ENCODE peak calls at places on chromosomes 3 and 15, in seven cellular contexts. I is CD8-positive, alpha-beta memory T cell; A is adrenal gland; F is HCT116; U is psoas muscle; T is naive thymus-derived CD4-positive, alpha-beta T cell; D is RWPE2. Q is an unnamed sample.

GRCh38 chr3:115937054-115937453 is 313.7 kb downstream of the GAP43 start:
- DNase-seq in I (no peak), A (no peak), F (no peak), U (no peak), T (no peak), D (no peak), Q (no peak)

GRCh38 chr15:41772720-41773331 is 1.5 kb upstream of the MAPKBP1 start:
- DNase-seq in I (peak; percentile 40), A (peak; percentile 64), F (peak; percentile 49), U (no peak), T (peak; percentile 69), D (no peak), Q (no peak)

GRCh38 chr3:43161684-43162512 is 56.0 kb upstream of the POMGNT2 start:
- DNase-seq in I (no peak), A (no peak), F (no peak), U (no peak), T (peak; percentile 61), D (no peak), Q (no peak)

GRCh38 chr3:193599393-193599792 is 6.4 kb downstream of the OPA1 start:
- DNase-seq in I (no peak), A (no peak), F (no peak), U (no peak), T (no peak), D (no peak), Q (no peak)

GRCh38 chr3:102165367-102165766 is 269.4 kb upstream of the ZPLD1 start:
- DNase-seq in I (no peak), A (no peak), F (no peak), U (no peak), T (no peak), D (no peak), Q (no peak)

GRCh38 chr3:113136071-113136470 is 75.3 kb upstream of the BOC start:
- DNase-seq in I (no peak), A (no peak), F (peak; percentile 16), U (no peak), T (no peak), D (no peak), Q (no peak)

GRCh38 chr3:197026481-197026866 is 3.1 kb downstream of the MELTF start:
- DNase-seq in I (no peak), A (no peak), F (no peak), U (no peak), T (no peak), D (peak; percentile 46), Q (no peak)

GRCh38 chr15:90654233-90655124 is 62.7 kb upstream of the BLM start:
- DNase-seq in I (no peak), A (peak; percentile 43), F (no peak), U (no peak), T (no peak), D (peak; percentile 34), Q (no peak)

GRCh38 chr3:33061782-33062181 is 35.2 kb downstream of the GLB1 start:
- DNase-seq in I (no peak), A (no peak), F (no peak), U (no peak), T (no peak), D (no peak), Q (no peak)

GRCh38 chr3:193805448-193805847 is 212.4 kb downstream of the OPA1 start:
- DNase-seq in I (no peak), A (peak; percentile 89), F (peak; percentile 77), U (peak; percentile 76), T (no peak), D (peak; percentile 98), Q (peak; percentile 92)

GRCh38 chr15:100059094-100059493 is 282.7 kb downstream of the ADAMTS17 start:
- DNase-seq in I (no peak), A (no peak), F (no peak), U (no peak), T (no peak), D (no peak), Q (no peak)

DNA sequence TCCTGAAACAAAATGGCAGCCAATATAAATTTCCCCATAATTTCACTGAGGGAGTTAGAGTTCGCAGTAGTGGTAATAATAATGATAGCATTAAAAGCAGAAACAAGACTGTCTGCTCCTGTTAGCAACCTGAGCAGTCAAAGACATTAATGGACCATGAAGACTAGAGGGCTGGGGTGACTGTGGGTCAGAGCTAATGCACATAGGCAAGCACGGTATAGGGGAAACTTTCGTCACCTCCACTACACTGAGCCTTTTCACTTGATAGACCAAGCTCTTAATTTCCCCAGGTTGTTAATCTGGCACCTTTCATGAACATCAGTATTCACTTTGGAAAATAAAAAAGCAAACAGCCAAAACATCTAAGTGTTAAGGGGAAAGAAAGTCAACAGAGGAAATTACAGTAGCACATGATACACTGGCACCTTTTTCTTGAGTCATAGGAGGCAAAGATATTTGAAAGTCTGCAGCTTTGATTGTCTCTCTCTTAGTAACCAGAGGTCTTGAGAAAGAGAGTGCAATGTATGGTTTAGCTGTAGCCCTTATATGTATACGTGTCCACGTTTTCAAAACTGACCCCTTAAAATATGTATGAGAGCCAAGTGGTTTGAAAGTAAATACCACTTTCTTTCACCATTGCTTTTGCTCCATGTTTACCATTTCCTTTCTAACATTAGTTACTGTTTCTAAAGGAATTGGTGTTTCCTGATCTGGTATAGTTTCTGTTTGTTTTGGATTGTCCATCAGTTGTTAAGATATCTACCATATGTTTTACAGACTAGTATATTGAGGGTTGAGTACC is 104.8 kb downstream of the FILIP1L start:
- DNase-seq in I (no peak), A (no peak), F (no peak), U (no peak), T (no peak), D (no peak), Q (no peak)
- H3K27ac ChIP-seq in I (no peak overlapping the region), A (no peak overlapping the region), F (no peak overlapping the region), U (peak overlapping the region; percentile 38), T (no peak overlapping the region), D (no peak overlapping the region), Q (no peak overlapping the region)

DNA sequence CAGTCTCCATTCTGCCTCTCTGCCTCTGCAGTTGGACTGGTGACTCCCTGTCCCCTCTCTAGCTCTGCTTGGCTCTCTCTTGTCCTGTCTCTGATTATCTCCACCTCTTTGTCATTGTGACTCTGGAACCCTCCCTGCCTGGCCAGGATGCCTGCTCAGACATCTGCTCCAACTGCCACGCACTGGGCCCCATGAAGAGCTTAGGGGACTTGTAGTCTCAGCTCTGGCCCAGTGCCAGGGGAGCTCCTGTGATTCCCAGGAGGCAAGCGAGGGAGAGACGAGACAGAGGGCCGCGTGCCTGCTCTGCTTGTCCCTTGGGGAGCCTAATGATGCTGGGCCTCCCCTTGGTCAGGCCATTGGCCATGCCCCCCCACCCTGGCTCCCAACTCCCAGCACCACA is 26.2 kb upstream of the RPL29 start:
- DNase-seq in I (no peak), A (peak; percentile 51), F (no peak), U (peak; percentile 59), T (no peak), D (no peak), Q (no peak)
- H3K27ac ChIP-seq in I (no peak overlapping the region), A (peak overlapping the region; percentile 84), F (no peak overlapping the region), U (peak overlapping the region; percentile 92), T (no peak overlapping the region), D (no peak overlapping the region), Q (no peak overlapping the region)

GRCh38 chr15:39096608-39097007 is 484.3 kb upstream of the THBS1 start:
- DNase-seq in I (no peak), A (no peak), F (no peak), U (no peak), T (no peak), D (no peak), Q (no peak)

GRCh38 chr15:39102431-39102830 is 478.4 kb upstream of the THBS1 start:
- DNase-seq in I (no peak), A (no peak), F (no peak), U (no peak), T (no peak), D (no peak), Q (no peak)

GRCh38 chr15:39095218-39095879 is 485.5 kb upstream of the THBS1 start:
- DNase-seq in I (no peak), A (no peak), F (no peak), U (no peak), T (no peak), D (no peak), Q (no peak)

GRCh38 chr15:39100106-39100505 is 480.8 kb upstream of the THBS1 start:
- DNase-seq in I (no peak), A (no peak), F (no peak), U (no peak), T (no peak), D (no peak), Q (no peak)

GRCh38 chr15:39099524-39099923 is 481.4 kb upstream of the THBS1 start:
- DNase-seq in I (no peak), A (no peak), F (no peak), U (no peak), T (no peak), D (no peak), Q (no peak)
- H3K27ac ChIP-seq in I (no peak overlapping the region), A (no peak overlapping the region), F (no peak overlapping the region), U (no peak overlapping the region), T (no peak overlapping the region), D (no peak overlapping the region), Q (no peak overlapping the region)

GRCh38 chr15:64942356-64942755 is 30.7 kb downstream of the ANKDD1A start:
- DNase-seq in I (no peak), A (no peak), F (no peak), U (no peak), T (no peak), D (no peak), Q (no peak)
- H3K27ac ChIP-seq in I (no peak overlapping the region), A (no peak overlapping the region), F (no peak overlapping the region), U (no peak overlapping the region), T (no peak overlapping the region), D (no peak overlapping the region), Q (no peak overlapping the region)

DNA sequence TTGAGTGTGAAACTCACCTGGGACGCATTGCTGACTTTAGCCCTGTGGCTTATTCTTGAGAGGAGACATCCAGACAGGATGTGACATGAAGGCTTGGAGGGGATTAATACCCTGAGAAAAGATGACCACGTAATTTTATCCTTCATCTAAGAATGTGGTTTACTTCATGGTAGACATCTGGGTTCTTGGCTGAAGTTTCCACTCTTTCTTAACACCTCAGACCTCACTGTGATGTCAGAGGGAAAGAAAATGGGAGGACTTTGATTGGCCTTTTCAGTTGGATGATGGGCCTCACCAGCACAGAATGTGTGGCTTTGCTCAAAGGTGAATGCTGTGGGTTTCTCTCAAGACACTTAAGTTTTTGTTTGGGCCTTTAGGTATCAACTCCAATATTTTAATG is 16.5 kb downstream of the GORASP1 start:
- DNase-seq in I (no peak), A (no peak), F (no peak), U (no peak), T (no peak), D (no peak), Q (no peak)
- H3K27ac ChIP-seq in I (no peak overlapping the region), A (no peak overlapping the region), F (no peak overlapping the region), U (no peak overlapping the region), T (no peak overlapping the region), D (no peak overlapping the region), Q (no peak overlapping the region)

Q was measured in epithelial cell of prostate.